ENCODE peak calls at places on chromosomes 13 and 19, in seven cellular contexts. O is fibroblast of the aortic adventitia, W is left cardiac atrium, A is heart right ventricle, K is GOT3, C is B cell, M is body of pancreas. Q is an unnamed sample.

GRCh38 chr19:18995804-18996241 is 37.5 kb downstream of the SUGP2 start:
- DNase-seq in O (peak), W (peak), A (peak), K (no peak), C (no peak), M (peak), Q (peak)

GRCh38 chr13:60061737-60062136 is 102.0 kb downstream of the DIAPH3 start:
- DNase-seq in O (no peak), W (no peak), A (no peak), K (no peak), C (no peak), M (no peak), Q (no peak)

GRCh38 chr13:28138756-28139470 is 568 bp downstream of the PAN3 start:
- DNase-seq in O (peak), W (peak), A (peak), K (peak), C (peak), M (peak), Q (peak)

GRCh38 chr19:51127032-51127431 is 2.3 kb downstream of the SIGLEC9 start:
- DNase-seq in O (no peak), W (no peak), A (no peak), K (no peak), C (no peak), M (no peak), Q (no peak)

GRCh38 chr13:100154835-100155463 is 66.1 kb downstream of the PCCA start:
- DNase-seq in O (no peak), W (no peak), A (no peak), K (no peak), C (no peak), M (no peak), Q (no peak)

GRCh38 chr19:42961119-42961518 is 24.1 kb upstream of the PSG7 start:
- DNase-seq in O (no peak), W (no peak), A (no peak), K (no peak), C (no peak), M (no peak), Q (no peak)

GRCh38 chr13:57630661-57631606 is 610 bp upstream of the PCDH17 start:
- DNase-seq in O (no peak), W (no peak), A (peak), K (no peak), C (peak), M (peak), Q (peak)

GRCh38 chr19:4524808-4525562 is 6.7 kb upstream of the PLIN4 start:
- DNase-seq in O (peak), W (peak), A (peak), K (no peak), C (peak), M (peak), Q (peak)

GRCh38 chr13:99989376-99990044 is 7.9 kb downstream of the ZIC2 start:
- DNase-seq in O (no peak), W (no peak), A (no peak), K (no peak), C (no peak), M (no peak), Q (no peak)

GRCh38 chr19:13846533-13847032 is 30.4 kb upstream of the NANOS3 start:
- DNase-seq in O (peak), W (peak), A (peak), K (peak), C (peak), M (peak), Q (peak)

GRCh38 chr19:52600639-52601024 is 30.5 kb downstream of the ZNF701 start:
- DNase-seq in O (no peak), W (peak), A (no peak), K (no peak), C (no peak), M (peak), Q (peak)

GRCh38 chr19:54882758-54883157 is 8.7 kb downstream of the FCAR start:
- DNase-seq in O (no peak), W (no peak), A (no peak), K (no peak), C (no peak), M (no peak), Q (no peak)

GRCh38 chr13:97261254-97262015 is 39.3 kb downstream of the MBNL2 start:
- DNase-seq in O (no peak), W (no peak), A (no peak), K (no peak), C (peak), M (no peak), Q (no peak)

GRCh38 chr19:46225558-46226004 is 4.0 kb upstream of the IGFL1 start:
- DNase-seq in O (peak), W (no peak), A (no peak), K (no peak), C (no peak), M (no peak), Q (no peak)

GRCh38 chr13:49292742-49293498 is 45.2 kb downstream of the CDADC1 start:
- DNase-seq in O (peak), W (peak), A (peak), K (no peak), C (no peak), M (peak), Q (peak)

GRCh38 chr13:94369862-94370491 is 109.5 kb downstream of the DCT start:
- DNase-seq in O (peak), W (peak), A (peak), K (no peak), C (no peak), M (no peak), Q (no peak)

GRCh38 chr19:46863818-46864629 is 3.2 kb downstream of the ARHGAP35 start:
- DNase-seq in O (peak), W (peak), A (no peak), K (no peak), C (no peak), M (peak), Q (no peak)

GRCh38 chr19:45729774-45730388 is 815 bp downstream of the FBXO46 start:
- DNase-seq in O (no peak), W (no peak), A (no peak), K (no peak), C (no peak), M (no peak), Q (no peak)

GRCh38 chr19:46955114-46955812 is 64.4 kb upstream of the NPAS1 start:
- DNase-seq in O (peak), W (no peak), A (no peak), K (no peak), C (no peak), M (no peak), Q (no peak)

GRCh38 chr13:98490866-98491265 is 86.0 kb downstream of the STK24 start:
- DNase-seq in O (no peak), W (no peak), A (no peak), K (no peak), C (no peak), M (no peak), Q (no peak)

GRCh38 chr19:33418871-33419762 is 45.6 kb downstream of the CEBPG start:
- DNase-seq in O (no peak), W (peak), A (no peak), K (no peak), C (no peak), M (no peak), Q (no peak)

GRCh38 chr19:30325657-30326056 is 46.5 kb upstream of the ZNF536 start:
- DNase-seq in O (no peak), W (no peak), A (no peak), K (no peak), C (no peak), M (no peak), Q (no peak)

GRCh38 chr19:4301590-4302237 is 475 bp downstream of the TMIGD2 start:
- DNase-seq in O (no peak), W (no peak), A (no peak), K (no peak), C (no peak), M (no peak), Q (no peak)

GRCh38 chr13:44921931-44922758 is 67.1 kb downstream of the NUFIP1 start:
- DNase-seq in O (peak), W (peak), A (peak), K (peak), C (no peak), M (peak), Q (peak)

GRCh38 chr19:44003461-44004134 is 841 bp downstream of the ZNF230 start:
- DNase-seq in O (peak), W (no peak), A (peak), K (no peak), C (no peak), M (no peak), Q (no peak)